ENCODE peak calls at places on chromosomes 2 and 18, in four cellular contexts. D is mesothelial cell of epicardium, X is AG04449, M is MM.1S. F is an unnamed sample.

GRCh38 chr2:146004470-146004869 is 1484.6 kb upstream of the ZEB2 start:
- DNase-seq in D (no peak), M (no peak), X (peak), F (no peak)

GRCh38 chr18:53792762-53793161 is 431.7 kb downstream of the MBD2 start:
- DNase-seq in D (no peak), X (no peak), M (no peak), F (no peak)

GRCh38 chr2:207902822-207903221 is 122.5 kb downstream of the PLEKHM3 start:
- DNase-seq in X (no peak), M (no peak), D (no peak), F (no peak)

GRCh38 chr2:23505218-23505983 is 120.4 kb downstream of the KLHL29 start:
- DNase-seq in D (no peak), X (no peak), M (no peak), F (no peak)

GRCh38 chr2:157015015-157015575 is 242.4 kb upstream of the GALNT5 start:
- DNase-seq in M (no peak), X (no peak), D (no peak), F (no peak)

GRCh38 chr2:239378918-239379640 is 21.7 kb downstream of the HDAC4 start:
- DNase-seq in M (no peak), X (no peak), D (no peak), F (no peak)

GRCh38 chr2:10378189-10378588 is 69.9 kb downstream of the ODC1 start:
- DNase-seq in M (peak), X (no peak), D (no peak), F (no peak)

GRCh38 chr2:148255929-148256328 is 235.0 kb downstream of the MBD5 start:
- DNase-seq in X (no peak), D (no peak), M (no peak), F (no peak)

GRCh38 chr18:70339915-70340314 is 51.1 kb downstream of the SOCS6 start:
- DNase-seq in X (no peak), D (no peak), M (no peak), F (no peak)

GRCh38 chr2:42185200-42185921 is 16.2 kb downstream of the EML4 start:
- DNase-seq in M (no peak), D (no peak), X (no peak), F (no peak)

GRCh38 chr2:20173496-20174402 is 51.2 kb downstream of the SDC1 start:
- DNase-seq in M (no peak), D (no peak), X (no peak), F (no peak)

GRCh38 chr18:69397096-69397495 is 3.6 kb upstream of the DOK6 start:
- DNase-seq in X (no peak), D (no peak), M (no peak), F (peak)

GRCh38 chr2:176892818-176893217 is 319.8 kb upstream of the HNRNPA3 start:
- DNase-seq in D (no peak), X (no peak), M (no peak), F (no peak)

GRCh38 chr2:81481242-81481993 is 1176.9 kb upstream of the LRRTM1 start:
- DNase-seq in X (no peak), M (no peak), D (no peak), F (no peak)

GRCh38 chr2:58762176-58762781 is 521.2 kb upstream of the FANCL start:
- DNase-seq in M (peak), X (peak), D (peak), F (peak)

GRCh38 chr2:136305517-136306192 is 187.7 kb upstream of the CXCR4 start:
- DNase-seq in D (no peak), M (peak), X (no peak), F (no peak)

GRCh38 chr2:174009488-174010223 is 44.5 kb upstream of the SP3 start:
- DNase-seq in X (no peak), D (no peak), M (no peak), F (no peak)

GRCh38 chr2:130728007-130728454 is 839 bp upstream of the GPR148 start:
- DNase-seq in X (no peak), M (peak), D (no peak), F (no peak)

GRCh38 chr2:237434916-237435315 is 21.0 kb upstream of the COL6A3 start:
- DNase-seq in X (peak), M (peak), D (no peak), F (peak)

GRCh38 chr2:185208261-185208660 is 530.3 kb upstream of the FSIP2 start:
- DNase-seq in D (no peak), X (no peak), M (no peak), F (peak)

GRCh38 chr2:195280024-195280423 is 377.0 kb upstream of the SLC39A10 start:
- DNase-seq in M (no peak), D (no peak), X (no peak), F (no peak)

GRCh38 chr2:190607657-190608357 is 41.1 kb upstream of the NAB1 start:
- DNase-seq in X (no peak), D (no peak), M (no peak), F (no peak)

GRCh38 chr2:241509408-241509784 is 1.0 kb upstream of the STK25 start:
- DNase-seq in X (no peak), M (no peak), D (no peak), F (no peak)

GRCh38 chr2:241508510-241509407 is at the start of gene STK25:
- DNase-seq in M (peak), D (peak), X (peak), F (peak)

GRCh38 chr2:241506793-241507429 is 1.5 kb downstream of the STK25 start:
- DNase-seq in X (no peak), M (no peak), D (no peak), F (no peak)

GRCh38 chr2:241508240-241508509 is 209 bp downstream of the STK25 start:
- DNase-seq in X (no peak), D (no peak), M (no peak), F (no peak)

GRCh38 chr2:241507430-241508239 is 749 bp downstream of the STK25 start:
- DNase-seq in D (peak), X (no peak), M (peak), F (peak)
- TF ChIP-seq CTCF in D (peak), X (peak), M (peak), F (peak)

GRCh38 chr2:40809156-40809555 is 357.3 kb upstream of the SLC8A1 start:
- DNase-seq in M (no peak), X (no peak), D (no peak), F (no peak)
- TF ChIP-seq CTCF in M (no peak), X (no peak), D (no peak), F (no peak)

GRCh38 chr2:51335072-51336058 is 303.4 kb upstream of the NRXN1 start:
- DNase-seq in X (no peak), M (no peak), D (no peak), F (no peak)
- TF ChIP-seq CTCF in X (no peak), M (no peak), D (peak), F (no peak)

GRCh38 chr2:54084600-54084999 is 30.8 kb upstream of the ACYP2 start:
- DNase-seq in D (no peak), X (no peak), M (peak), F (no peak)
- TF ChIP-seq CTCF in D (no peak), X (peak), M (peak), F (no peak)

F was measured in nephron progenitor cell.